ENCODE peak calls at places on chromosome 13, in nine cellular contexts. N is astrocyte of the spinal cord; X is stimulated activated CD8-positive, alpha-beta memory T cell treated with anti-CD3 and anti-CD28 coated beads, Interleukin-15, amount 100 ng/mL, for 4 hours; P is caudate nucleus; U is fibroblast of villous mesenchyme; T is fibroblast of the conjunctiva; K is cerebellar cortex; E is GM23248; S is activated naive CD4-positive, alpha-beta T cell. H is an unnamed sample.

GRCh38 chr13:96091164-96091931 is 1.4 kb downstream of the HS6ST3 start:
- DNase-seq in N (peak), X (no peak), P (no peak), U (no peak), T (no peak), K (peak), E (peak), S (no peak), H (no peak)

GRCh38 chr13:113513761-113514160 is 23.2 kb upstream of the DCUN1D2 start:
- DNase-seq in N (no peak), X (no peak), P (no peak), U (no peak), T (no peak), K (no peak), E (no peak), S (no peak), H (no peak)

GRCh38 chr13:51759240-51759639 is 44.7 kb downstream of the DHRS12 start:
- DNase-seq in N (no peak), X (no peak), P (no peak), U (peak), T (no peak), K (no peak), E (peak), S (no peak), H (peak)

GRCh38 chr13:20977394-20977793 is 74.8 kb upstream of the XPO4 start:
- DNase-seq in N (no peak), X (no peak), P (no peak), U (no peak), T (no peak), K (no peak), E (no peak), S (no peak), H (no peak)

GRCh38 chr13:33279414-33279813 is 6.1 kb downstream of the STARD13 start:
- DNase-seq in N (no peak), X (no peak), P (no peak), U (no peak), T (no peak), K (no peak), E (peak), S (no peak), H (no peak)

GRCh38 chr13:83943530-83944279 is 61.4 kb upstream of the SLITRK1 start:
- DNase-seq in N (no peak), X (no peak), P (peak), U (no peak), T (no peak), K (peak), E (no peak), S (no peak), H (no peak)

GRCh38 chr13:28685892-28686291 is 27.0 kb downstream of the POMP start:
- DNase-seq in N (no peak), X (no peak), P (no peak), U (no peak), T (no peak), K (no peak), E (no peak), S (no peak), H (no peak)

GRCh38 chr13:51222510-51223283 is 499 bp downstream of the FAM124A start:
- DNase-seq in N (no peak), X (no peak), P (no peak), U (peak), T (no peak), K (peak), E (peak), S (no peak), H (peak)

GRCh38 chr13:43006893-43007631 is 15.0 kb upstream of the EPSTI1 start:
- DNase-seq in N (peak), X (no peak), P (no peak), U (peak), T (no peak), K (no peak), E (peak), S (no peak), H (peak)

GRCh38 chr13:110950356-110950755 is 35.5 kb upstream of the ANKRD10 start:
- DNase-seq in N (no peak), X (no peak), P (no peak), U (no peak), T (no peak), K (no peak), E (no peak), S (no peak), H (no peak)

GRCh38 chr13:22064854-22065646 is 394.2 kb downstream of the FGF9 start:
- DNase-seq in N (no peak), X (no peak), P (no peak), U (no peak), T (no peak), K (no peak), E (no peak), S (no peak), H (no peak)

GRCh38 chr13:109010912-109011311 is 381.5 kb downstream of the MYO16 start:
- DNase-seq in N (no peak), X (no peak), P (no peak), U (no peak), T (no peak), K (no peak), E (no peak), S (no peak), H (no peak)

GRCh38 chr13:60617863-60618733 is 221.1 kb downstream of the TDRD3 start:
- DNase-seq in N (peak), X (no peak), P (no peak), U (peak), T (no peak), K (peak), E (peak), S (no peak), H (peak)

GRCh38 chr13:75161804-75162203 is 320.2 kb downstream of the TBC1D4 start:
- DNase-seq in N (no peak), X (no peak), P (no peak), U (no peak), T (no peak), K (no peak), E (no peak), S (no peak), H (no peak)